ENCODE peak calls at places on chromosomes 2 and 18, in six cellular contexts. One of them, this sample, is unnamed. For H3K36me3, the result is how much of the 10 kb centered on the place peaks cover.

GRCh38 chr2:120908314-120908975 is 172.8 kb downstream of the GLI2 start:
- DNase-seq in HCT116: no peak
- DNase-seq in GM23338: no peak
- DNase-seq in kidney: no peak
- DNase-seq in psoas muscle: no peak
- DNase-seq in aorta: no peak
- DNase-seq in this sample: no peak

GRCh38 chr2:65639156-65639876 is 206.9 kb upstream of the SPRED2 start:
- DNase-seq in HCT116: no peak
- DNase-seq in GM23338: no peak
- DNase-seq in kidney: no peak
- DNase-seq in psoas muscle: no peak
- DNase-seq in aorta: no peak
- DNase-seq in this sample: no peak

GRCh38 chr2:29016500-29016899 is 35.4 kb downstream of the TOGARAM2 start:
- DNase-seq in HCT116: no peak
- DNase-seq in GM23338: no peak
- DNase-seq in kidney: peak
- DNase-seq in psoas muscle: peak
- DNase-seq in aorta: no peak
- DNase-seq in this sample: no peak

GRCh38 chr2:188966728-188967127 is 7.4 kb upstream of the COL3A1 start:
- DNase-seq in HCT116: no peak
- DNase-seq in GM23338: no peak
- DNase-seq in kidney: no peak
- DNase-seq in psoas muscle: no peak
- DNase-seq in aorta: no peak
- DNase-seq in this sample: no peak

GRCh38 chr2:41922177-41922576 is 125.6 kb upstream of the PKDCC start:
- DNase-seq in HCT116: no peak
- DNase-seq in GM23338: no peak
- DNase-seq in kidney: no peak
- DNase-seq in psoas muscle: no peak
- DNase-seq in aorta: no peak
- DNase-seq in this sample: no peak

GRCh38 chr2:160720098-160720497 is 226.5 kb upstream of the RBMS1 start:
- DNase-seq in HCT116: no peak
- DNase-seq in GM23338: no peak
- DNase-seq in kidney: no peak
- DNase-seq in psoas muscle: no peak
- DNase-seq in aorta: no peak
- DNase-seq in this sample: no peak

GRCh38 chr2:101018934-101019333 is 16.8 kb downstream of the RPL31 start:
- DNase-seq in HCT116: no peak
- DNase-seq in GM23338: no peak
- DNase-seq in kidney: no peak
- DNase-seq in psoas muscle: no peak
- DNase-seq in aorta: no peak
- DNase-seq in this sample: no peak

GRCh38 chr2:26312471-26312870 is 33.5 kb upstream of the SELENOI start:
- DNase-seq in HCT116: no peak
- DNase-seq in GM23338: no peak
- DNase-seq in kidney: peak
- DNase-seq in psoas muscle: no peak
- DNase-seq in aorta: no peak
- DNase-seq in this sample: no peak

GRCh38 chr2:139427164-139427563 is 647.0 kb upstream of the NXPH2 start:
- DNase-seq in HCT116: no peak
- DNase-seq in GM23338: peak
- DNase-seq in kidney: no peak
- DNase-seq in psoas muscle: no peak
- DNase-seq in aorta: no peak
- DNase-seq in this sample: no peak

GRCh38 chr2:232525796-232526195 is at the start of gene CHRND:
- DNase-seq in HCT116: no peak
- DNase-seq in GM23338: no peak
- DNase-seq in kidney: no peak
- DNase-seq in psoas muscle: peak
- DNase-seq in aorta: no peak
- DNase-seq in this sample: no peak

GRCh38 chr2:187383043-187383800 is 64.8 kb downstream of the CALCRL start:
- DNase-seq in HCT116: no peak
- DNase-seq in GM23338: no peak
- DNase-seq in kidney: no peak
- DNase-seq in psoas muscle: no peak
- DNase-seq in aorta: no peak
- DNase-seq in this sample: no peak

GRCh38 chr2:219282375-219282774 is 3.2 kb downstream of the DNAJB2 start:
- DNase-seq in HCT116: no peak
- DNase-seq in GM23338: no peak
- DNase-seq in kidney: no peak
- DNase-seq in psoas muscle: no peak
- DNase-seq in aorta: no peak
- DNase-seq in this sample: no peak

GRCh38 chr2:153059338-153060052 is 341.1 kb downstream of the ARL6IP6 start:
- DNase-seq in HCT116: peak
- DNase-seq in GM23338: peak
- DNase-seq in kidney: no peak
- DNase-seq in psoas muscle: no peak
- DNase-seq in aorta: no peak
- DNase-seq in this sample: no peak

GRCh38 chr2:105950521-105951389 is 206.0 kb downstream of the NCK2 start:
- DNase-seq in HCT116: no peak
- DNase-seq in GM23338: peak
- DNase-seq in kidney: no peak
- DNase-seq in psoas muscle: no peak
- DNase-seq in aorta: no peak
- DNase-seq in this sample: no peak

GRCh38 chr18:75125359-75126331 is 83.3 kb downstream of the PTGR3 start:
- DNase-seq in HCT116: no peak
- DNase-seq in GM23338: peak
- DNase-seq in kidney: peak
- DNase-seq in psoas muscle: no peak
- DNase-seq in aorta: no peak
- DNase-seq in this sample: no peak

GRCh38 chr2:3730646-3731045 is 27.3 kb downstream of the DCDC2C start:
- DNase-seq in HCT116: no peak
- DNase-seq in GM23338: no peak
- DNase-seq in kidney: no peak
- DNase-seq in psoas muscle: no peak
- DNase-seq in aorta: no peak
- DNase-seq in this sample: no peak

GRCh38 chr2:239240480-239240881 is 160.3 kb downstream of the HDAC4 start:
- DNase-seq in HCT116: no peak
- DNase-seq in GM23338: no peak
- DNase-seq in kidney: no peak
- DNase-seq in psoas muscle: peak
- DNase-seq in aorta: no peak
- DNase-seq in this sample: no peak

GRCh38 chr2:78546843-78547242 is 478.7 kb upstream of the REG3G start:
- DNase-seq in HCT116: no peak
- DNase-seq in GM23338: no peak
- DNase-seq in kidney: peak
- DNase-seq in psoas muscle: peak
- DNase-seq in aorta: no peak
- DNase-seq in this sample: no peak

GRCh38 chr18:21272016-21272582 is 30.1 kb downstream of the GREB1L start:
- DNase-seq in HCT116: no peak
- DNase-seq in GM23338: no peak
- DNase-seq in kidney: no peak
- DNase-seq in psoas muscle: no peak
- DNase-seq in aorta: no peak
- DNase-seq in this sample: no peak

GRCh38 chr2:105910497-105911238 is 166.0 kb downstream of the NCK2 start:
- DNase-seq in HCT116: no peak
- DNase-seq in GM23338: no peak
- DNase-seq in kidney: no peak
- DNase-seq in psoas muscle: no peak
- DNase-seq in aorta: no peak
- DNase-seq in this sample: no peak

GRCh38 chr2:205776139-205776538 is 93.8 kb downstream of the NRP2 start:
- DNase-seq in HCT116: peak
- DNase-seq in GM23338: peak
- DNase-seq in kidney: peak
- DNase-seq in psoas muscle: peak
- DNase-seq in aorta: no peak
- DNase-seq in this sample: peak

GRCh38 chr2:237196866-237197618 is 111.4 kb downstream of the COPS8 start:
- DNase-seq in HCT116: no peak
- DNase-seq in GM23338: no peak
- DNase-seq in kidney: no peak
- DNase-seq in psoas muscle: no peak
- DNase-seq in aorta: no peak
- DNase-seq in this sample: no peak

GRCh38 chr2:234240917-234241316 is 190.4 kb downstream of the SPP2 start:
- DNase-seq in HCT116: no peak
- DNase-seq in GM23338: no peak
- DNase-seq in kidney: no peak
- DNase-seq in psoas muscle: no peak
- DNase-seq in aorta: no peak
- DNase-seq in this sample: no peak

GRCh38 chr18:79589601-79590091 is 90.0 kb upstream of the CTDP1 start:
- DNase-seq in HCT116: no peak
- DNase-seq in GM23338: no peak
- DNase-seq in kidney: peak
- DNase-seq in psoas muscle: peak
- DNase-seq in aorta: no peak
- DNase-seq in this sample: no peak

GRCh38 chr2:178523596-178524134 is 43.4 kb downstream of the PLEKHA3 start:
- DNase-seq in HCT116: no peak
- DNase-seq in GM23338: peak
- DNase-seq in kidney: no peak
- DNase-seq in psoas muscle: no peak
- DNase-seq in aorta: no peak
- DNase-seq in this sample: no peak

GRCh38 chr2:215361876-215362561 is 50.2 kb downstream of the ATIC start:
- DNase-seq in HCT116: no peak
- DNase-seq in GM23338: no peak
- DNase-seq in kidney: no peak
- DNase-seq in psoas muscle: no peak
- DNase-seq in aorta: no peak
- DNase-seq in this sample: no peak

GRCh38 chr2:215361211-215361875 is 49.5 kb downstream of the ATIC start:
- DNase-seq in HCT116: no peak
- DNase-seq in GM23338: no peak
- DNase-seq in kidney: no peak
- DNase-seq in psoas muscle: no peak
- DNase-seq in aorta: no peak
- DNase-seq in this sample: no peak

GRCh38 chr2:215358891-215359575 is 47.2 kb downstream of the ATIC start:
- DNase-seq in HCT116: no peak
- DNase-seq in GM23338: no peak
- DNase-seq in kidney: no peak
- DNase-seq in psoas muscle: no peak
- DNase-seq in aorta: no peak
- DNase-seq in this sample: no peak

GRCh38 chr2:215359576-215359922 is 47.7 kb downstream of the ATIC start:
- DNase-seq in HCT116: no peak
- DNase-seq in GM23338: no peak
- DNase-seq in kidney: no peak
- DNase-seq in psoas muscle: no peak
- DNase-seq in aorta: no peak
- DNase-seq in this sample: no peak

DNA sequence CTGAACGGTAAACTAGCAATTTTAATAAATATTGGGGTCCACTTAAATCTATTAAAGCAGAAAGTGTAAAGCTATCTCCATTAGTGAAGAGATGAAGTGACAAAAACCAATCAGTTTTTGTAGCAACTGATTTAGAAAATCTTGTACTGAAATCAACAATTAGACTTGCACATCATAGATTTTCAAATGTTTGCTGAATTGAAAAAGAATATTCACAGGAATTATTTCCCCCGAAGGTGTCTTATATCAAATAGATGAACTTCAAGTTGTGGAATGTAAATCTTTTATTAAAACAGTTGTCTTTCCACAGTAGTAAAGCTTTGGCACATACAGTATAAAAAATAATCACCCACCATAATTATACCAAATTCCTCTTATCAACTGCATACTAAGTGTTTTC is 48.7 kb downstream of the ATIC start:
- DNase-seq in HCT116: no peak
- DNase-seq in GM23338: no peak
- DNase-seq in kidney: no peak
- DNase-seq in psoas muscle: no peak
- DNase-seq in aorta: no peak
- DNase-seq in this sample: no peak
- H3K36me3 ChIP-seq in HCT116: under half
- H3K36me3 ChIP-seq in GM23338: under half
- H3K36me3 ChIP-seq in kidney: under half
- H3K36me3 ChIP-seq in psoas muscle: half or more
- H3K36me3 ChIP-seq in aorta: under half
- H3K36me3 ChIP-seq in this sample: under half

GRCh38 chr2:46068604-46069003 is 228.6 kb upstream of the EPAS1 start:
- DNase-seq in HCT116: no peak
- DNase-seq in GM23338: no peak
- DNase-seq in kidney: no peak
- DNase-seq in psoas muscle: no peak
- DNase-seq in aorta: no peak
- DNase-seq in this sample: no peak
- H3K27ac ChIP-seq in HCT116: no peak
- H3K27ac ChIP-seq in GM23338: no peak
- H3K27ac ChIP-seq in kidney: peak
- H3K27ac ChIP-seq in psoas muscle: peak
- H3K27ac ChIP-seq in aorta: no peak
- H3K27ac ChIP-seq in this sample: no peak

GRCh38 chr2:43556256-43556655 is 39.6 kb downstream of the THADA start:
- DNase-seq in HCT116: no peak
- DNase-seq in GM23338: no peak
- DNase-seq in kidney: no peak
- DNase-seq in psoas muscle: no peak
- DNase-seq in aorta: no peak
- DNase-seq in this sample: no peak
- H3K36me3 ChIP-seq in HCT116: under half
- H3K36me3 ChIP-seq in GM23338: under half
- H3K36me3 ChIP-seq in kidney: under half
- H3K36me3 ChIP-seq in psoas muscle: half or more
- H3K36me3 ChIP-seq in aorta: under half
- H3K36me3 ChIP-seq in this sample: under half

DNA sequence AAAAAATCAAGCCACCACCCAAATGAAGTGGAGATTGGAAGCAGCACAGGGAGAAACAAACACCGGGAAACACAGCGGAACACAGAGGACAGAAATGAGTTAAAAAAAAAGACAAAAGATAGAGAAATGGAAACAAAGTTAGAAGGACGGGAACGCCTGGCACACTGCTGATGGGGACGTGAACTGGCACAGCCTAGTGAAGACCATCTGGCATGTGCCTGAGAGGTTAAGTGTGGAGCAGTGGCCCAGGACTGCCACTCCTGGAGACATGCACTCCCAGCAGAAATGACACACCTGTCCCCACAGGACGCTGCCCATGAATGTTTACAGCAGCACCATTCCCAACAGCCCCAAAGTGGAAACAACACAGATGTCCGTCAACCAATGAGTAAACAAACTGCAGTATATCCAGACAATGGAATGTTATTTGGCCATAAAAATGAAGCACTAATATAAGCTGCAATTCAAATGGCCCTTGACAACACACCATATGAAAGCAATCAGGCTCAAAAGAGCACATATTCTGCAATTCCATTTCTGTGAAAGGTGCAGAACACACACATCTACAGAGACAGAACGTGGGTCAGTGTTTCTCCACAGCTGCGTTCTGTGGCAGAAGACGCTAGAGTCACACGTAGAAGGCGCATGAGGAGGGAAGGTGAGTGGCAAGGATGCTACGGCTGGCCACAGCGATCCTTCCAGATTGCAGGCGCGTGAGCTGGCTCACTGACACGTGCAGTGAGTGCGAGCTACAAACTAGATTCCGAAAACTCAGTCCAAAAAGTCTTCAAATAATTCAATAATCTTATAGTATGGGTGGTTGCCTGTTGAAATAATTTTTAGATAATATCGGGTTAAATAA is 24.6 kb downstream of the THAP4 start:
- DNase-seq in HCT116: no peak
- DNase-seq in GM23338: no peak
- DNase-seq in kidney: no peak
- DNase-seq in psoas muscle: no peak
- DNase-seq in aorta: no peak
- DNase-seq in this sample: no peak
- H3K27ac ChIP-seq in HCT116: no peak
- H3K27ac ChIP-seq in GM23338: no peak
- H3K27ac ChIP-seq in kidney: no peak
- H3K27ac ChIP-seq in psoas muscle: peak
- H3K27ac ChIP-seq in aorta: no peak
- H3K27ac ChIP-seq in this sample: no peak